ENCODE peak calls at places on chromosome 5, in ten cellular contexts. J is tibial artery, B is MM.1S, F is A549, Q is omental fat pad, U is right atrium auricular region, P is GM20000, H is GM13976, M is dorsolateral prefrontal cortex, X is brain microvascular endothelial cell. G is an unnamed sample.

GRCh38 chr5:50564079-50564478 is 102.4 kb upstream of the PARP8 start:
- DNase-seq in J (no peak), B (peak), F (no peak), Q (no peak), U (no peak), P (no peak), H (peak), M (no peak), X (peak), G (no peak)

GRCh38 chr5:154092356-154092755 is 53.6 kb downstream of the MFAP3 start:
- DNase-seq in J (no peak), B (no peak), F (no peak), Q (no peak), U (no peak), P (no peak), H (no peak), M (no peak), X (peak), G (no peak)

GRCh38 chr5:76537073-76537543 is 86.1 kb downstream of the F2RL2 start:
- DNase-seq in J (no peak), B (no peak), F (no peak), Q (no peak), U (no peak), P (no peak), H (no peak), M (no peak), X (no peak), G (no peak)

GRCh38 chr5:35608881-35609779 is 8.5 kb upstream of the SPEF2 start:
- DNase-seq in J (no peak), B (no peak), F (no peak), Q (no peak), U (no peak), P (no peak), H (no peak), M (no peak), X (no peak), G (no peak)

GRCh38 chr5:163614787-163615186 is 109.4 kb downstream of the MAT2B start:
- DNase-seq in J (no peak), B (no peak), F (no peak), Q (no peak), U (no peak), P (no peak), H (no peak), M (no peak), X (no peak), G (no peak)

GRCh38 chr5:133240425-133241091 is 188.7 kb downstream of the HSPA4 start:
- DNase-seq in J (no peak), B (no peak), F (peak), Q (peak), U (peak), P (peak), H (peak), M (no peak), X (peak), G (no peak)

GRCh38 chr5:97225222-97225621 is 42.2 kb upstream of the RIOK2 start:
- DNase-seq in J (no peak), B (no peak), F (no peak), Q (no peak), U (no peak), P (no peak), H (no peak), M (no peak), X (no peak), G (no peak)

GRCh38 chr5:75050415-75050814 is 1.9 kb downstream of the GCNT4 start:
- DNase-seq in J (no peak), B (no peak), F (peak), Q (no peak), U (no peak), P (no peak), H (no peak), M (no peak), X (no peak), G (no peak)

GRCh38 chr5:135657536-135658307 is 78.9 kb upstream of the CXCL14 start:
- DNase-seq in J (no peak), B (no peak), F (no peak), Q (no peak), U (no peak), P (no peak), H (no peak), M (no peak), X (no peak), G (no peak)

GRCh38 chr5:157998021-157998504 is 139.1 kb upstream of the CLINT1 start:
- DNase-seq in J (no peak), B (no peak), F (no peak), Q (no peak), U (no peak), P (no peak), H (no peak), M (no peak), X (peak), G (no peak)

GRCh38 chr5:90861843-90862586 is 303.4 kb downstream of the ADGRV1 start:
- DNase-seq in J (no peak), B (no peak), F (no peak), Q (no peak), U (no peak), P (no peak), H (no peak), M (no peak), X (no peak), G (no peak)

GRCh38 chr5:154712518-154713437 is 42.4 kb upstream of the LARP1 start:
- DNase-seq in J (no peak), B (no peak), F (no peak), Q (no peak), U (no peak), P (no peak), H (no peak), M (no peak), X (no peak), G (peak)

GRCh38 chr5:37838933-37839341 is 904 bp downstream of the GDNF start:
- DNase-seq in J (no peak), B (no peak), F (no peak), Q (no peak), U (no peak), P (peak), H (peak), M (no peak), X (no peak), G (no peak)

GRCh38 chr5:172645271-172645670 is 4.2 kb downstream of the NEURL1B start:
- DNase-seq in J (peak), B (no peak), F (no peak), Q (no peak), U (no peak), P (no peak), H (no peak), M (no peak), X (no peak), G (no peak)

GRCh38 chr5:178312900-178313299 is 80.3 kb upstream of the PHYKPL start:
- DNase-seq in J (no peak), B (no peak), F (no peak), Q (no peak), U (peak), P (no peak), H (no peak), M (no peak), X (no peak), G (no peak)

GRCh38 chr5:168934186-168934585 is 355.0 kb upstream of the PANK3 start:
- DNase-seq in J (no peak), B (no peak), F (no peak), Q (no peak), U (no peak), P (no peak), H (no peak), M (no peak), X (no peak), G (no peak)

GRCh38 chr5:93497101-93497500 is 83.9 kb downstream of the NR2F1-AS1 start:
- DNase-seq in J (no peak), B (no peak), F (no peak), Q (no peak), U (no peak), P (no peak), H (no peak), M (no peak), X (peak), G (no peak)

DNA sequence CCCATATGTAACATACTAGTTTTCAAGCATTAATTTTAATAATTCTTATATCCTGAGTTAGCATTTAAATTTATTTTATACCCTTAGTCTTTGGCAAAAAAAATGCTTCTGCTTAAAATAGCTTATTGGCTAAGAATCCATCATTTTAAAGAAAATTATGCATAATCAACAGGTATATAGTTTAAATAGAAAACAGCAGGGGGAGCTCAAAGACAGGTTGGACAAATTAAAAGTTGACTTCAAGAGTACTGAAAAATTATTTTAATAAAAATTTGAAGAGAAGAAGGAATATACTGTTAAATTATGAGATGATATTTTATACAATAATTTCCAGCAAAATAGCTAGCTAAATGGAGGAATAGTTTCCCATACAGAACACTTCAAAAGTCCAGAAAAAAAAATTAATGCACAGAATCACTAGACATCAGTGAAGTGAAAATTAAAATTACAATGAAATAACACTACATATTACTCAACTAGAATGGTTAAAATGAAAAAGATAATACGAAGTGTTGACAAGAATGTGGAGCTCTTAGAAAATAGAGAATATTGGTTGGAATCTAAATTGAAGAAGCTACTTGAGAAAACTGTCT is 387.1 kb downstream of the PDE4D start:
- DNase-seq in J (no peak), B (peak), F (no peak), Q (no peak), U (no peak), P (no peak), H (no peak), M (no peak), X (no peak), G (no peak)
- TF ChIP-seq CTCF in J (peak), B (peak), F (peak), Q (no peak), U (peak), P (no peak), H (no peak), M (peak), X (peak), G (peak)

GRCh38 chr5:59569608-59570334 is 323.8 kb downstream of the PDE4D start:
- DNase-seq in J (no peak), B (no peak), F (no peak), Q (no peak), U (no peak), P (no peak), H (no peak), M (no peak), X (no peak), G (no peak)
- TF ChIP-seq CTCF in J (no peak), B (peak), F (peak), Q (no peak), U (no peak), P (no peak), H (no peak), M (no peak), X (no peak), G (no peak)

DNA sequence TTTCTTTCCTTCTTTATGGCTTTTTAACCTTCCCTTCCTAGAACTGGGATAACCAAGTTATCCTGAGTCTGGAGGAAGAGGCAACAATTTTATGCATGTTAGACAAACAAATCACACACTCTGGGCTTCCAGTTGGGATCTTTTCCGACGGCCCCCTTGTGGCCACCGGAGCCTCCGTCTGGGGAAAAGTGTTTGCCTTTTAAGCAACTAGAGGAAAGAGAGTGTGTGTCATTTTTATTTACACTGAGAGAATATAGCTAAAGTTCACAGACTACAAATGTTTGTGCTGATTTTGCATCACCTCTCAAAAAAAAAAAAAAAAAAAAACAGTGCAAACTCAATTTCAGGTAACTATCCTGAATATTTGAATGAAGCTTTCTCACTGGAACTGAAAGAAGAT is 126.2 kb downstream of the SEMA6A start:
- DNase-seq in J (no peak), B (no peak), F (no peak), Q (no peak), U (no peak), P (no peak), H (no peak), M (no peak), X (no peak), G (no peak)
- TF ChIP-seq CTCF in J (no peak), B (no peak), F (no peak), Q (no peak), U (no peak), P (no peak), H (no peak), M (no peak), X (peak), G (peak)

GRCh38 chr5:142143878-142144277 is 35.3 kb downstream of the NDFIP1 start:
- DNase-seq in J (no peak), B (peak), F (peak), Q (no peak), U (no peak), P (peak), H (peak), M (no peak), X (peak), G (no peak)
- TF ChIP-seq CTCF in J (peak), B (peak), F (peak), Q (no peak), U (peak), P (peak), H (peak), M (peak), X (peak), G (peak)

DNA sequence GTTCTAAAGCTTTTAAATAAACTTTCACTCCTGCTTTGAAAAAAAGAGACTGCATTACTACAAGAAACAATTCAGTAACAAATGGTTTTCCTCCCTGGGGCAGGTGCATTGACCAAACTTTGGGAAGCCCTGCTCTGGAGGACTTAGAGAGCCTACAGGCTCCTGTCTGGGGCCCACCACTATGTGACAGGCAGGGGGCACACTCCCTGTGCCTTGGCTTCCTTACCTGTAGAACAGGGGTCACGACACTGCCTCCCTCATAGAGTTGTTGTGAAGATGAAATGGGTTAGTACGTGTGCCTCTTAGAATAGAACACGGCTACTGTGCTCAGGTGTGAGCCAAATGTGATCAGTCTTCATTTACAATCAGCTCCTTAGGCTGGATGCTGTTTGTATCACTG is 130.1 kb downstream of the GPBP1 start:
- DNase-seq in J (no peak), B (no peak), F (no peak), Q (no peak), U (no peak), P (no peak), H (no peak), M (no peak), X (no peak), G (no peak)
- TF ChIP-seq CTCF in J (no peak), B (no peak), F (no peak), Q (no peak), U (no peak), P (no peak), H (no peak), M (no peak), X (peak), G (peak)

GRCh38 chr5:175878544-175879438 is 7.4 kb downstream of the CPLX2 start:
- DNase-seq in J (no peak), B (no peak), F (no peak), Q (no peak), U (no peak), P (no peak), H (no peak), M (no peak), X (no peak), G (no peak)
- TF ChIP-seq CTCF in J (no peak), B (no peak), F (no peak), Q (no peak), U (no peak), P (no peak), H (no peak), M (no peak), X (no peak), G (no peak)

GRCh38 chr5:152593388-152593787 is 188.3 kb upstream of the NMUR2 start:
- DNase-seq in J (no peak), B (no peak), F (no peak), Q (no peak), U (no peak), P (peak), H (no peak), M (no peak), X (no peak), G (no peak)
- TF ChIP-seq CTCF in J (no peak), B (peak), F (no peak), Q (no peak), U (no peak), P (no peak), H (no peak), M (no peak), X (no peak), G (peak)

GRCh38 chr5:112119527-112119926 is 299.6 kb downstream of the EPB41L4A start:
- DNase-seq in J (no peak), B (no peak), F (no peak), Q (no peak), U (no peak), P (no peak), H (no peak), M (no peak), X (no peak), G (no peak)

GRCh38 chr5:112121268-112121667 is 297.8 kb downstream of the EPB41L4A start:
- DNase-seq in J (no peak), B (no peak), F (no peak), Q (no peak), U (no peak), P (no peak), H (no peak), M (no peak), X (no peak), G (no peak)

GRCh38 chr5:112119969-112120368 is 299.1 kb downstream of the EPB41L4A start:
- DNase-seq in J (no peak), B (no peak), F (no peak), Q (no peak), U (no peak), P (no peak), H (no peak), M (no peak), X (no peak), G (no peak)

GRCh38 chr5:112113565-112113964 is 305.5 kb downstream of the EPB41L4A start:
- DNase-seq in J (no peak), B (no peak), F (no peak), Q (no peak), U (no peak), P (no peak), H (no peak), M (no peak), X (no peak), G (no peak)

GRCh38 chr5:112116372-112116771 is 302.7 kb downstream of the EPB41L4A start:
- DNase-seq in J (no peak), B (peak), F (no peak), Q (no peak), U (no peak), P (no peak), H (no peak), M (no peak), X (no peak), G (no peak)
- TF ChIP-seq CTCF in J (no peak), B (no peak), F (no peak), Q (no peak), U (no peak), P (no peak), H (no peak), M (no peak), X (no peak), G (no peak)

GRCh38 chr5:125583291-125583690 is 836.9 kb upstream of the ZNF608 start:
- DNase-seq in J (no peak), B (no peak), F (no peak), Q (no peak), U (no peak), P (no peak), H (no peak), M (no peak), X (no peak), G (no peak)

GRCh38 chr5:125587631-125588030 is 835.6 kb upstream of the GRAMD2B start:
- DNase-seq in J (no peak), B (no peak), F (no peak), Q (no peak), U (no peak), P (no peak), H (no peak), M (no peak), X (no peak), G (no peak)

GRCh38 chr5:125578551-125578950 is 832.1 kb upstream of the ZNF608 start:
- DNase-seq in J (no peak), B (no peak), F (no peak), Q (no peak), U (no peak), P (no peak), H (no peak), M (no peak), X (no peak), G (no peak)

GRCh38 chr5:125584119-125584518 is 837.7 kb upstream of the ZNF608 start:
- DNase-seq in J (no peak), B (no peak), F (no peak), Q (no peak), U (no peak), P (no peak), H (no peak), M (no peak), X (no peak), G (no peak)

DNA sequence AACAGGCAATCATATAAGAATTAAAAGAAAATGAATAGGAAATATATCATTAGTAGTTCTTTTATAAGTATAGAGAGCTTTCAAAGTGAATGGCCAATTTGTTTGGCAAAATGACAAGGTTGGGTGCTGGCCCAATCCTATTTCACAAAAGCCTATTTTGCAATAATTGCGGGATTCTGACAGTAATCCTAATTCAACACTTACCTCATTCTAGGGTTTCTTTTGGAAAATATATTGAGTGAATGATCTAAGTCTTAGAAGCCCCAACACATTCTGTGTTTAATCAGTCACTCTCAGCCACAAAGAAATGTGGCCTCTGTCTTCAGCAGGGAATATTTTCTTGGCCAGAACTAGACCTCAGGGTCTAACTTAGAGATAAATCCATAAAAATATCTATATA is 835.9 kb upstream of the ZNF608 start:
- DNase-seq in J (no peak), B (no peak), F (no peak), Q (no peak), U (no peak), P (no peak), H (no peak), M (no peak), X (no peak), G (no peak)
- TF ChIP-seq CTCF in J (no peak), B (no peak), F (no peak), Q (no peak), U (no peak), P (no peak), H (no peak), M (no peak), X (no peak), G (no peak)